ENCODE peak calls at places on chromosomes 4 and X, in eight cellular contexts. One of them, this sample, is unnamed.
A peak's percentile ranks its signal among the peaks of the same experiment; 100 is the strongest.

GRCh38 chrX:68761086-68761485 is 67.7 kb upstream of the EFNB1 start:
- DNase-seq in Peyer's patch: no peak
- DNase-seq in upper lobe of left lung: no peak
- DNase-seq in GM12891: no peak
- DNase-seq in esophagus squamous epithelium: no peak
- DNase-seq in thyroid gland: no peak
- DNase-seq in suprapubic skin: no peak
- DNase-seq in transverse colon: no peak
- DNase-seq in this sample: no peak

GRCh38 chr4:123748806-123749205 is 352.2 kb downstream of the SPRY1 start:
- DNase-seq in Peyer's patch: no peak
- DNase-seq in upper lobe of left lung: no peak
- DNase-seq in GM12891: no peak
- DNase-seq in esophagus squamous epithelium: no peak
- DNase-seq in thyroid gland: no peak
- DNase-seq in suprapubic skin: no peak
- DNase-seq in transverse colon: no peak
- DNase-seq in this sample: no peak

GRCh38 chr4:101175896-101176676 is 171.2 kb downstream of the PPP3CA start:
- DNase-seq in Peyer's patch: no peak
- DNase-seq in upper lobe of left lung: no peak
- DNase-seq in GM12891: no peak
- DNase-seq in esophagus squamous epithelium: no peak
- DNase-seq in thyroid gland: no peak
- DNase-seq in suprapubic skin: no peak
- DNase-seq in transverse colon: peak; percentile 53
- DNase-seq in this sample: no peak

GRCh38 chrX:31600823-31601222 is 529.0 kb upstream of the FTHL17 start:
- DNase-seq in Peyer's patch: no peak
- DNase-seq in upper lobe of left lung: no peak
- DNase-seq in GM12891: no peak
- DNase-seq in esophagus squamous epithelium: no peak
- DNase-seq in thyroid gland: no peak
- DNase-seq in suprapubic skin: no peak
- DNase-seq in transverse colon: no peak
- DNase-seq in this sample: no peak

GRCh38 chr4:146389561-146389960 is 132.2 kb downstream of the SLC10A7 start:
- DNase-seq in Peyer's patch: no peak
- DNase-seq in upper lobe of left lung: no peak
- DNase-seq in GM12891: no peak
- DNase-seq in esophagus squamous epithelium: no peak
- DNase-seq in thyroid gland: no peak
- DNase-seq in suprapubic skin: no peak
- DNase-seq in transverse colon: no peak
- DNase-seq in this sample: no peak

GRCh38 chrX:148854351-148854750 is 353.9 kb downstream of the AFF2 start:
- DNase-seq in Peyer's patch: no peak
- DNase-seq in upper lobe of left lung: no peak
- DNase-seq in GM12891: no peak
- DNase-seq in esophagus squamous epithelium: no peak
- DNase-seq in thyroid gland: no peak
- DNase-seq in suprapubic skin: no peak
- DNase-seq in transverse colon: no peak
- DNase-seq in this sample: no peak

GRCh38 chrX:16319929-16320328 is 152.6 kb downstream of the MAGEB17 start:
- DNase-seq in Peyer's patch: no peak
- DNase-seq in upper lobe of left lung: no peak
- DNase-seq in GM12891: no peak
- DNase-seq in esophagus squamous epithelium: no peak
- DNase-seq in thyroid gland: no peak
- DNase-seq in suprapubic skin: no peak
- DNase-seq in transverse colon: no peak
- DNase-seq in this sample: no peak

GRCh38 chrX:98405376-98405775 is 1521.7 kb downstream of the RPA4 start:
- DNase-seq in Peyer's patch: no peak
- DNase-seq in upper lobe of left lung: no peak
- DNase-seq in GM12891: no peak
- DNase-seq in esophagus squamous epithelium: no peak
- DNase-seq in thyroid gland: no peak
- DNase-seq in suprapubic skin: no peak
- DNase-seq in transverse colon: no peak
- DNase-seq in this sample: no peak

GRCh38 chrX:78357342-78358055 is 30.1 kb upstream of the CYSLTR1 start:
- DNase-seq in Peyer's patch: no peak
- DNase-seq in upper lobe of left lung: no peak
- DNase-seq in GM12891: no peak
- DNase-seq in esophagus squamous epithelium: no peak
- DNase-seq in thyroid gland: no peak
- DNase-seq in suprapubic skin: no peak
- DNase-seq in transverse colon: no peak
- DNase-seq in this sample: no peak

GRCh38 chr4:173269280-173269679 is 64.9 kb downstream of the HMGB2 start:
- DNase-seq in Peyer's patch: no peak
- DNase-seq in upper lobe of left lung: no peak
- DNase-seq in GM12891: no peak
- DNase-seq in esophagus squamous epithelium: no peak
- DNase-seq in thyroid gland: no peak
- DNase-seq in suprapubic skin: no peak
- DNase-seq in transverse colon: no peak
- DNase-seq in this sample: no peak

GRCh38 chr4:151486166-151486565 is 77.2 kb downstream of the FHIP1A start:
- DNase-seq in Peyer's patch: no peak
- DNase-seq in upper lobe of left lung: no peak
- DNase-seq in GM12891: no peak
- DNase-seq in esophagus squamous epithelium: no peak
- DNase-seq in thyroid gland: no peak
- DNase-seq in suprapubic skin: no peak
- DNase-seq in transverse colon: no peak
- DNase-seq in this sample: no peak

GRCh38 chr4:7705602-7706001 is 234.1 kb downstream of the AFAP1 start:
- DNase-seq in Peyer's patch: no peak
- DNase-seq in upper lobe of left lung: no peak
- DNase-seq in GM12891: no peak
- DNase-seq in esophagus squamous epithelium: no peak
- DNase-seq in thyroid gland: peak; percentile 10
- DNase-seq in suprapubic skin: no peak
- DNase-seq in transverse colon: no peak
- DNase-seq in this sample: no peak

GRCh38 chr4:7377223-7377865 is 57.4 kb downstream of the PSAPL1 start:
- DNase-seq in Peyer's patch: no peak
- DNase-seq in upper lobe of left lung: no peak
- DNase-seq in GM12891: no peak
- DNase-seq in esophagus squamous epithelium: no peak
- DNase-seq in thyroid gland: no peak
- DNase-seq in suprapubic skin: no peak
- DNase-seq in transverse colon: no peak
- DNase-seq in this sample: no peak

GRCh38 chr4:5955201-5955821 is 62.4 kb upstream of the CRMP1 start:
- DNase-seq in Peyer's patch: no peak
- DNase-seq in upper lobe of left lung: no peak
- DNase-seq in GM12891: no peak
- DNase-seq in esophagus squamous epithelium: no peak
- DNase-seq in thyroid gland: no peak
- DNase-seq in suprapubic skin: no peak
- DNase-seq in transverse colon: no peak
- DNase-seq in this sample: no peak

GRCh38 chr4:74168841-74169240 is 10.9 kb downstream of the MTHFD2L start:
- DNase-seq in Peyer's patch: no peak
- DNase-seq in upper lobe of left lung: no peak
- DNase-seq in GM12891: no peak
- DNase-seq in esophagus squamous epithelium: no peak
- DNase-seq in thyroid gland: no peak
- DNase-seq in suprapubic skin: no peak
- DNase-seq in transverse colon: no peak
- DNase-seq in this sample: no peak

GRCh38 chr4:108762559-108763225 is at the start of gene ETNPPL:
- DNase-seq in Peyer's patch: peak; percentile 57
- DNase-seq in upper lobe of left lung: peak; percentile 86
- DNase-seq in GM12891: peak; percentile 19
- DNase-seq in esophagus squamous epithelium: no peak
- DNase-seq in thyroid gland: peak; percentile 19
- DNase-seq in suprapubic skin: no peak
- DNase-seq in transverse colon: no peak
- DNase-seq in this sample: peak; percentile 32

GRCh38 chr4:37661643-37662221 is 24.4 kb downstream of the RELL1 start:
- DNase-seq in Peyer's patch: no peak
- DNase-seq in upper lobe of left lung: no peak
- DNase-seq in GM12891: no peak
- DNase-seq in esophagus squamous epithelium: no peak
- DNase-seq in thyroid gland: no peak
- DNase-seq in suprapubic skin: no peak
- DNase-seq in transverse colon: no peak
- DNase-seq in this sample: no peak

GRCh38 chr4:135249006-135249405 is 1047.4 kb upstream of the PABPC4L start:
- DNase-seq in Peyer's patch: no peak
- DNase-seq in upper lobe of left lung: no peak
- DNase-seq in GM12891: no peak
- DNase-seq in esophagus squamous epithelium: no peak
- DNase-seq in thyroid gland: no peak
- DNase-seq in suprapubic skin: no peak
- DNase-seq in transverse colon: no peak
- DNase-seq in this sample: no peak

GRCh38 chrX:53704854-53705253 is 18.3 kb upstream of the HUWE1 start:
- DNase-seq in Peyer's patch: no peak
- DNase-seq in upper lobe of left lung: no peak
- DNase-seq in GM12891: no peak
- DNase-seq in esophagus squamous epithelium: no peak
- DNase-seq in thyroid gland: no peak
- DNase-seq in suprapubic skin: no peak
- DNase-seq in transverse colon: no peak
- DNase-seq in this sample: no peak

GRCh38 chr4:13162886-13163285 is 321.3 kb downstream of the RAB28 start:
- DNase-seq in Peyer's patch: no peak
- DNase-seq in upper lobe of left lung: no peak
- DNase-seq in GM12891: no peak
- DNase-seq in esophagus squamous epithelium: no peak
- DNase-seq in thyroid gland: no peak
- DNase-seq in suprapubic skin: no peak
- DNase-seq in transverse colon: no peak
- DNase-seq in this sample: no peak

GRCh38 chr4:52912608-52913007 is 50.5 kb downstream of the RASL11B start:
- DNase-seq in Peyer's patch: no peak
- DNase-seq in upper lobe of left lung: no peak
- DNase-seq in GM12891: no peak
- DNase-seq in esophagus squamous epithelium: no peak
- DNase-seq in thyroid gland: no peak
- DNase-seq in suprapubic skin: no peak
- DNase-seq in transverse colon: no peak
- DNase-seq in this sample: no peak

GRCh38 chr4:112147697-112148096 is 2.4 kb downstream of the FAM241A start:
- DNase-seq in Peyer's patch: no peak
- DNase-seq in upper lobe of left lung: no peak
- DNase-seq in GM12891: no peak
- DNase-seq in esophagus squamous epithelium: no peak
- DNase-seq in thyroid gland: no peak
- DNase-seq in suprapubic skin: no peak
- DNase-seq in transverse colon: no peak
- DNase-seq in this sample: peak; percentile 27

GRCh38 chr4:48546336-48546735 is 56.3 kb downstream of the ZAR1 start:
- DNase-seq in Peyer's patch: no peak
- DNase-seq in upper lobe of left lung: no peak
- DNase-seq in GM12891: no peak
- DNase-seq in esophagus squamous epithelium: no peak
- DNase-seq in thyroid gland: peak; percentile 6
- DNase-seq in suprapubic skin: no peak
- DNase-seq in transverse colon: no peak
- DNase-seq in this sample: peak; percentile 73

GRCh38 chr4:152535903-152536544 is at the start of gene FBXW7:
- DNase-seq in Peyer's patch: peak; percentile 100
- DNase-seq in upper lobe of left lung: peak; percentile 100
- DNase-seq in GM12891: peak; percentile 86
- DNase-seq in esophagus squamous epithelium: peak; percentile 94
- DNase-seq in thyroid gland: peak; percentile 98
- DNase-seq in suprapubic skin: peak; percentile 99
- DNase-seq in transverse colon: peak; percentile 100
- DNase-seq in this sample: peak; percentile 99
- TF ChIP-seq POLR2A in Peyer's patch: peak; percentile 89
- TF ChIP-seq POLR2A in upper lobe of left lung: peak; percentile 96
- TF ChIP-seq POLR2A in GM12891: peak; percentile 48
- TF ChIP-seq POLR2A in esophagus squamous epithelium: peak; percentile 93
- TF ChIP-seq POLR2A in thyroid gland: peak; percentile 87
- TF ChIP-seq POLR2A in suprapubic skin: no peak
- TF ChIP-seq POLR2A in transverse colon: peak; percentile 97
- TF ChIP-seq POLR2A in this sample: peak; percentile 93

DNA sequence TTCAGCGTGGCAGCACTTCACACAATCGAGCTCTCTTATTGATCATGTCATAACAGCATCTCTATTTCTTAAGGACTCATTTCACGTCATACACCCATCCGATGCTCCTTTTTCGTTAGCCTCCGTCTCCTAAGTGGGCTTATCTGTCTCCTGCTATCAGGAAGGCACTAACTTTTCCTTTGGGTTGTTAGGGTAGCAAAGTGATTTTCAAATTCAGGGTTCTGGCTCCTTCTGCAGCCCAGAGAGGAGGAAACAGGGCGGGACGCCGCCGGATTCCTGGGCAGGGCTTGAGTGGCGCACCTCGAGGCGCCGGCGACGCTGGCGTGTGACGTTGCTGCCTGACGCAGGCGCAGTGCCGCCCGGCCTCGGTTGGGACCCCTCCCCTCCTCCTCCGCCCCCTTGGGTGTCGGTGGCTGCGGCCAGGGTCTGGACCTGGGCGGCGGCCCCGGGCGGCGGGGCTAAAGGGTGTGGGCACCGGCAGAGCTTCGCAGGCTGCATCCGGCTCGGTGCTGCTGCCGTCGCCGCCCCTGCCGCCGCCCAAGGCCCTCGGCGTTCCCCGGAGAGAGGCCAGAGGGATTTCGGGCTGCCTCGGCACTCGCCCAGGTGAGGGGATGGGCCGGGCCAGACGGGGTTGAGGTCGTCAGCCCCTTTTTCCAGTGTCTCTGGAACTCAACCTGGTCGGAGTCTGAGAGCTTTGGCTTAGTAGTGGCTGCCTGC is at the start of gene BLTP1:
- DNase-seq in Peyer's patch: peak; percentile 92
- DNase-seq in upper lobe of left lung: peak; percentile 98
- DNase-seq in GM12891: peak; percentile 87
- DNase-seq in esophagus squamous epithelium: peak; percentile 18
- DNase-seq in thyroid gland: peak; percentile 90
- DNase-seq in suprapubic skin: peak; percentile 93
- DNase-seq in transverse colon: peak; percentile 93
- DNase-seq in this sample: peak; percentile 94
- TF ChIP-seq POLR2A in Peyer's patch: peak; percentile 64
- TF ChIP-seq POLR2A in upper lobe of left lung: peak; percentile 84
- TF ChIP-seq POLR2A in GM12891: peak; percentile 65
- TF ChIP-seq POLR2A in esophagus squamous epithelium: peak; percentile 34
- TF ChIP-seq POLR2A in thyroid gland: peak; percentile 87
- TF ChIP-seq POLR2A in suprapubic skin: no peak
- TF ChIP-seq POLR2A in transverse colon: peak; percentile 70
- TF ChIP-seq POLR2A in this sample: peak; percentile 79

GRCh38 chrX:154021131-154021611 is 1.5 kb upstream of the IRAK1 start:
- DNase-seq in Peyer's patch: no peak
- DNase-seq in upper lobe of left lung: no peak
- DNase-seq in GM12891: no peak
- DNase-seq in esophagus squamous epithelium: no peak
- DNase-seq in thyroid gland: no peak
- DNase-seq in suprapubic skin: no peak
- DNase-seq in transverse colon: no peak
- DNase-seq in this sample: peak; percentile 27
- TF ChIP-seq POLR2A in Peyer's patch: no peak
- TF ChIP-seq POLR2A in upper lobe of left lung: peak; percentile 15
- TF ChIP-seq POLR2A in GM12891: no peak
- TF ChIP-seq POLR2A in esophagus squamous epithelium: no peak
- TF ChIP-seq POLR2A in thyroid gland: no peak
- TF ChIP-seq POLR2A in suprapubic skin: no peak
- TF ChIP-seq POLR2A in transverse colon: no peak
- TF ChIP-seq POLR2A in this sample: no peak

GRCh38 chr4:128809477-128810330 is at the start of gene JADE1:
- DNase-seq in Peyer's patch: peak; percentile 91
- DNase-seq in upper lobe of left lung: peak; percentile 96
- DNase-seq in GM12891: peak; percentile 62
- DNase-seq in esophagus squamous epithelium: peak; percentile 53
- DNase-seq in thyroid gland: peak; percentile 95
- DNase-seq in suprapubic skin: peak; percentile 94
- DNase-seq in transverse colon: peak; percentile 95
- DNase-seq in this sample: peak; percentile 95
- TF ChIP-seq POLR2A in Peyer's patch: peak; percentile 51
- TF ChIP-seq POLR2A in upper lobe of left lung: peak; percentile 75
- TF ChIP-seq POLR2A in GM12891: no peak
- TF ChIP-seq POLR2A in esophagus squamous epithelium: no peak
- TF ChIP-seq POLR2A in thyroid gland: peak; percentile 89
- TF ChIP-seq POLR2A in suprapubic skin: no peak
- TF ChIP-seq POLR2A in transverse colon: peak; percentile 49
- TF ChIP-seq POLR2A in this sample: peak; percentile 58

This sample was measured in erythroblast.